ENCODE peak calls at places on chromosomes 11 and 22, in nine cellular contexts. L, V, R, G, M, T, Z, Q and F are unnamed samples.

GRCh38 chr22:50711446-50712340 is 26.3 kb upstream of the ACR start:
- DNase-seq in L (peak), V (no peak), R (no peak), G (no peak), M (no peak), T (peak), Z (peak), Q (no peak), F (no peak)

GRCh38 chr11:13221722-13222121 is 55.9 kb upstream of the BMAL1 start:
- DNase-seq in L (no peak), V (no peak), R (no peak), G (no peak), M (no peak), T (no peak), Z (no peak), Q (no peak), F (no peak)

GRCh38 chr22:46175631-46176030 is 25.3 kb downstream of the PPARA start:
- DNase-seq in L (peak), V (no peak), R (no peak), G (peak), M (peak), T (no peak), Z (no peak), Q (no peak), F (no peak)

GRCh38 chr11:114847599-114847998 is 169.3 kb downstream of the NXPE2 start:
- DNase-seq in L (no peak), V (no peak), R (no peak), G (no peak), M (no peak), T (no peak), Z (no peak), Q (no peak), F (no peak)

GRCh38 chr11:96052921-96053631 is 129.2 kb upstream of the MTMR2 start:
- DNase-seq in L (peak), V (no peak), R (no peak), G (no peak), M (peak), T (no peak), Z (no peak), Q (no peak), F (no peak)

GRCh38 chr11:83033972-83034672 is 37.6 kb downstream of the RAB30 start:
- DNase-seq in L (peak), V (peak), R (peak), G (peak), M (peak), T (no peak), Z (peak), Q (peak), F (peak)

GRCh38 chr22:41982886-41983285 is 13.6 kb downstream of the SEPTIN3 start:
- DNase-seq in L (no peak), V (no peak), R (no peak), G (no peak), M (no peak), T (no peak), Z (no peak), Q (no peak), F (no peak)

GRCh38 chr22:30705710-30706651 is 11.3 kb downstream of the OSBP2 start:
- DNase-seq in L (no peak), V (no peak), R (peak), G (no peak), M (no peak), T (no peak), Z (peak), Q (peak), F (peak)

GRCh38 chr11:1290052-1291040 is 19.1 kb downstream of the TOLLIP start:
- DNase-seq in L (no peak), V (no peak), R (no peak), G (no peak), M (no peak), T (peak), Z (peak), Q (no peak), F (no peak)

GRCh38 chr22:41831383-41831782 is 1.5 kb upstream of the SREBF2 start:
- DNase-seq in L (no peak), V (no peak), R (no peak), G (no peak), M (no peak), T (no peak), Z (no peak), Q (no peak), F (no peak)

DNA sequence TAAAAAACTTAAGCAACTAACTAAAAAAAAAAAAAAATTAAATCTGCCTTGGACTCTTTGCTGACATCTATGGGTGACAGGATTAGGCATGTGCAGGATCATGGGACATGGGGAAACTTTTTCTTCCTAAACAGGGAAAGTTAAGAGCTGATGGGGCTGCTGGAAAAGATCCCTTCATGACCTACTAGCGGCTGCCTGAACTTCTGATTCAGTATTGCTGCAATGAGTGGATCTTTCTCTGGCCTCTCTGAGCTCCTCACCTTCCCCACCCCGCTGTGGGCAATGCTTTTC is 25.0 kb downstream of the OR5A2 start:
- DNase-seq in L (no peak), V (no peak), R (no peak), G (no peak), M (no peak), T (no peak), Z (no peak), Q (no peak), F (no peak)
- TF ChIP-seq CTCF in L (no peak), V (no peak), R (no peak), G (peak), M (no peak), T (no peak), Z (no peak), Q (no peak), F (no peak)

DNA sequence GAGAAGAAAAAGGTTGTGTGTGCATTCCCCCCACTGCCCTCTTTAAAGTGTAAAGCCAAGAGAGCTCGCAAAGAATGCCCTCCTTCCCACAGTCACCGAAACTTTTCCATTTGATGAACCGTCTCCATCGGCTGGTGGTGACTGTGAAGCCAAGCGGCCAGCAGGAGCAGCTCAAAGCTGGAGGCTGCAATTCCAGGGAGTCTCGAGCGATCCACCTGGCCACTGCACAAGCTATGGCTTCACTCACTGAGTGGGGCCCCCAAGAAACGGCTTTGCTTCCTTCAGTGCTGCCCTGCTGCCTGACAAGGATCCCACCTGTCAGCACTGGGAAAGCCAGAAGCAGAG is 117.7 kb downstream of the ABTB2 start:
- DNase-seq in L (no peak), V (no peak), R (no peak), G (no peak), M (no peak), T (no peak), Z (no peak), Q (no peak), F (no peak)
- TF ChIP-seq CTCF in L (no peak), V (no peak), R (no peak), G (no peak), M (no peak), T (no peak), Z (no peak), Q (no peak), F (no peak)

GRCh38 chr11:20256925-20257324 is 96.7 kb upstream of the DBX1 start:
- DNase-seq in L (no peak), V (no peak), R (no peak), G (no peak), M (no peak), T (no peak), Z (no peak), Q (no peak), F (no peak)
- TF ChIP-seq CTCF in L (no peak), V (no peak), R (no peak), G (no peak), M (no peak), T (no peak), Z (peak), Q (no peak), F (peak)

GRCh38 chr11:65071907-65072630 is 11.8 kb downstream of the CDCA5 start:
- DNase-seq in L (no peak), V (no peak), R (no peak), G (no peak), M (no peak), T (no peak), Z (no peak), Q (no peak), F (no peak)
- TF ChIP-seq CTCF in L (no peak), V (no peak), R (no peak), G (no peak), M (no peak), T (no peak), Z (no peak), Q (no peak), F (no peak)